ENCODE peak calls at places on chromosomes 13 and 19, in ten cellular contexts. L is epithelial cell of proximal tubule; G is T-helper 2 cell; Z is AG20443; J is caudate nucleus; X is H54; K is ACHN; C is stimulated activated CD8-positive, alpha-beta memory T cell treated with anti-CD3 and anti-CD28 coated beads, Interleukin-2, amount 100 ng/mL, for 48 hours; D is hepatocyte; A is mesothelial cell of epicardium. U is an unnamed sample.

GRCh38 chr13:52665325-52665724 is 12.7 kb downstream of the SUGT1 start:
- DNase-seq in X (no peak), A (no peak), K (peak; percentile 44), D (peak; percentile 23), G (peak; percentile 4), C (no peak), J (no peak), L (no peak), Z (peak; percentile 19), U (no peak)

GRCh38 chr19:4639531-4640246 is 373 bp downstream of the TNFAIP8L1 start:
- DNase-seq in G (no peak), C (no peak), L (no peak), A (no peak), Z (no peak), D (peak; percentile 47), X (no peak), K (peak; percentile 23), J (no peak), U (no peak)

GRCh38 chr13:45219123-45219891 is 18.5 kb upstream of the KCTD4 start:
- DNase-seq in X (no peak), Z (no peak), J (no peak), A (no peak), D (peak; percentile 23), K (peak; percentile 42), C (no peak), L (no peak), G (no peak), U (no peak)

GRCh38 chr19:1875646-1876493 is 9.4 kb downstream of the ABHD17A start:
- DNase-seq in D (peak; percentile 97), G (peak; percentile 80), X (peak; percentile 89), C (peak; percentile 87), Z (peak; percentile 93), L (no peak), K (peak; percentile 86), J (peak; percentile 83), A (peak; percentile 89), U (peak; percentile 99)

GRCh38 chr19:49746206-49746958 is 16.7 kb downstream of the TSKS start:
- DNase-seq in K (no peak), G (peak; percentile 43), C (peak; percentile 37), X (no peak), Z (peak; percentile 86), A (no peak), D (no peak), J (no peak), L (no peak), U (no peak)

GRCh38 chr13:35898041-35898440 is 233.1 kb downstream of the DCLK1 start:
- DNase-seq in K (no peak), Z (no peak), D (no peak), A (no peak), C (no peak), X (no peak), G (no peak), J (no peak), L (no peak), U (no peak)

GRCh38 chr19:51311388-51312257 is at the start of gene IGLON5:
- DNase-seq in L (no peak), Z (no peak), D (peak; percentile 57), X (no peak), C (no peak), A (no peak), G (no peak), J (no peak), K (no peak), U (no peak)

GRCh38 chr19:4715529-4716221 is 8.0 kb downstream of the DPP9 start:
- DNase-seq in Z (no peak), K (no peak), A (no peak), X (no peak), J (no peak), D (no peak), L (no peak), G (no peak), C (no peak), U (no peak)

GRCh38 chr13:40087021-40088002 is 431.9 kb downstream of the COG6 start:
- DNase-seq in A (no peak), Z (no peak), G (no peak), J (no peak), C (no peak), X (no peak), K (no peak), D (peak; percentile 32), L (peak; percentile 44), U (no peak)

GRCh38 chr19:49710372-49710951 is 19.5 kb downstream of the CPT1C start:
- DNase-seq in G (no peak), D (no peak), K (no peak), A (no peak), X (no peak), Z (peak; percentile 54), C (no peak), L (no peak), J (no peak), U (no peak)

GRCh38 chr19:2726904-2727639 is 5.9 kb upstream of the DIRAS1 start:
- DNase-seq in L (no peak), D (no peak), G (no peak), X (no peak), Z (no peak), A (no peak), C (no peak), K (no peak), J (no peak), U (no peak)

GRCh38 chr13:109628251-109628699 is 158.1 kb downstream of the IRS2 start:
- DNase-seq in A (no peak), D (no peak), J (no peak), X (peak; percentile 22), K (no peak), Z (peak; percentile 72), L (peak; percentile 4), G (no peak), C (no peak), U (no peak)

GRCh38 chr19:6803036-6803404 is 30.5 kb downstream of the VAV1 start:
- DNase-seq in K (no peak), A (no peak), J (no peak), X (no peak), C (no peak), D (no peak), L (no peak), Z (no peak), G (no peak), U (no peak)

GRCh38 chr13:30345426-30346100 is 38.2 kb upstream of the KATNAL1 start:
- DNase-seq in D (no peak), X (no peak), A (no peak), C (no peak), G (no peak), L (no peak), J (no peak), K (no peak), Z (no peak), U (no peak)

GRCh38 chr13:31022491-31022890 is 90.0 kb downstream of the TEX26 start:
- DNase-seq in Z (no peak), L (no peak), G (no peak), D (no peak), J (no peak), K (no peak), X (no peak), A (no peak), C (no peak), U (no peak)

GRCh38 chr19:49664171-49665070 is 1.2 kb downstream of the IRF3 start:
- DNase-seq in L (no peak), G (peak; percentile 74), A (peak; percentile 87), X (peak; percentile 91), K (peak; percentile 77), J (peak; percentile 72), D (peak; percentile 96), Z (peak; percentile 92), C (peak; percentile 92), U (peak; percentile 97)

GRCh38 chr13:67792151-67792665 is 562.1 kb upstream of the PCDH9 start:
- DNase-seq in C (no peak), A (no peak), Z (no peak), J (no peak), G (no peak), L (no peak), X (no peak), D (no peak), K (no peak), U (no peak)

GRCh38 chr19:48967346-48968178 is 2.5 kb downstream of the FTL start:
- DNase-seq in G (no peak), Z (peak; percentile 30), K (peak; percentile 32), J (no peak), D (peak; percentile 71), X (no peak), C (no peak), A (no peak), L (no peak), U (no peak)

GRCh38 chr19:30552593-30552992 is 180.4 kb downstream of the ZNF536 start:
- DNase-seq in G (no peak), K (no peak), J (no peak), Z (no peak), D (no peak), C (no peak), L (no peak), X (no peak), A (no peak), U (peak; percentile 16)

GRCh38 chr19:39405930-39406655 is 554 bp upstream of the ZFP36 start:
- DNase-seq in A (no peak), J (no peak), K (no peak), D (no peak), L (no peak), C (peak; percentile 73), Z (no peak), X (no peak), G (peak; percentile 89), U (no peak)

GRCh38 chr13:27917121-27917947 is 2.5 kb upstream of the PDX1 start:
- DNase-seq in C (no peak), L (no peak), G (no peak), X (no peak), J (no peak), D (no peak), A (no peak), K (no peak), Z (no peak), U (no peak)

GRCh38 chr13:79679334-79679733 is 198.4 kb downstream of the NDFIP2 start:
- DNase-seq in L (peak; percentile 47), G (no peak), K (peak; percentile 73), X (peak; percentile 9), C (peak; percentile 21), A (peak; percentile 67), J (no peak), Z (peak; percentile 45), D (peak; percentile 89), U (no peak)

GRCh38 chr19:21221653-21222052 is 79.8 kb downstream of the ZNF431 start:
- DNase-seq in X (no peak), L (no peak), Z (no peak), G (no peak), A (no peak), D (no peak), K (no peak), C (no peak), J (no peak), U (no peak)

GRCh38 chr19:35742121-35742724 is at the start of gene IGFLR1:
- DNase-seq in A (no peak), K (no peak), G (peak; percentile 59), D (no peak), Z (no peak), X (no peak), L (no peak), C (peak; percentile 65), J (no peak), U (no peak)